ENCODE peak calls at places on chromosomes 12 and 14, in eight cellular contexts. One of them, this sample, is unnamed.

GRCh38 chr14:75201087-75201486 is 24.7 kb upstream of the TMED10 start:
- DNase-seq in left ventricle myocardium inferior: no peak
- DNase-seq in psoas muscle: no peak
- DNase-seq in mucosa of descending colon: no peak
- DNase-seq in breast epithelium: no peak
- DNase-seq in fibroblast of villous mesenchyme: peak; percentile 52
- DNase-seq in fibroblast of lung: no peak
- DNase-seq in dorsolateral prefrontal cortex: no peak
- DNase-seq in this sample: no peak

GRCh38 chr12:131605304-131605829 is 105.5 kb upstream of the SFSWAP start:
- DNase-seq in left ventricle myocardium inferior: no peak
- DNase-seq in psoas muscle: no peak
- DNase-seq in mucosa of descending colon: no peak
- DNase-seq in breast epithelium: no peak
- DNase-seq in fibroblast of villous mesenchyme: no peak
- DNase-seq in fibroblast of lung: no peak
- DNase-seq in dorsolateral prefrontal cortex: no peak
- DNase-seq in this sample: no peak

GRCh38 chr12:83954071-83954789 is 958.4 kb downstream of the SLC6A15 start:
- DNase-seq in left ventricle myocardium inferior: no peak
- DNase-seq in psoas muscle: no peak
- DNase-seq in mucosa of descending colon: no peak
- DNase-seq in breast epithelium: no peak
- DNase-seq in fibroblast of villous mesenchyme: no peak
- DNase-seq in fibroblast of lung: no peak
- DNase-seq in dorsolateral prefrontal cortex: no peak
- DNase-seq in this sample: no peak

GRCh38 chr14:58626441-58626840 is 11.3 kb upstream of the DACT1 start:
- DNase-seq in left ventricle myocardium inferior: no peak
- DNase-seq in psoas muscle: no peak
- DNase-seq in mucosa of descending colon: no peak
- DNase-seq in breast epithelium: no peak
- DNase-seq in fibroblast of villous mesenchyme: peak; percentile 7
- DNase-seq in fibroblast of lung: peak; percentile 70
- DNase-seq in dorsolateral prefrontal cortex: no peak
- DNase-seq in this sample: peak; percentile 53

GRCh38 chr14:95062946-95063345 is 94.4 kb downstream of the DICER1 start:
- DNase-seq in left ventricle myocardium inferior: no peak
- DNase-seq in psoas muscle: no peak
- DNase-seq in mucosa of descending colon: no peak
- DNase-seq in breast epithelium: no peak
- DNase-seq in fibroblast of villous mesenchyme: no peak
- DNase-seq in fibroblast of lung: no peak
- DNase-seq in dorsolateral prefrontal cortex: no peak
- DNase-seq in this sample: no peak

GRCh38 chr14:53331921-53332320 is 178.8 kb upstream of the DDHD1 start:
- DNase-seq in left ventricle myocardium inferior: no peak
- DNase-seq in psoas muscle: no peak
- DNase-seq in mucosa of descending colon: no peak
- DNase-seq in breast epithelium: no peak
- DNase-seq in fibroblast of villous mesenchyme: peak; percentile 61
- DNase-seq in fibroblast of lung: no peak
- DNase-seq in dorsolateral prefrontal cortex: no peak
- DNase-seq in this sample: no peak

GRCh38 chr12:132766380-132767085 is 4.9 kb upstream of the ANKLE2 start:
- DNase-seq in left ventricle myocardium inferior: peak; percentile 73
- DNase-seq in psoas muscle: peak; percentile 79
- DNase-seq in mucosa of descending colon: peak; percentile 56
- DNase-seq in breast epithelium: no peak
- DNase-seq in fibroblast of villous mesenchyme: no peak
- DNase-seq in fibroblast of lung: peak; percentile 43
- DNase-seq in dorsolateral prefrontal cortex: no peak
- DNase-seq in this sample: peak; percentile 8

GRCh38 chr14:101215936-101216335 is 312.4 kb upstream of the RTL1 start:
- DNase-seq in left ventricle myocardium inferior: no peak
- DNase-seq in psoas muscle: peak; percentile 20
- DNase-seq in mucosa of descending colon: no peak
- DNase-seq in breast epithelium: no peak
- DNase-seq in fibroblast of villous mesenchyme: peak; percentile 59
- DNase-seq in fibroblast of lung: no peak
- DNase-seq in dorsolateral prefrontal cortex: no peak
- DNase-seq in this sample: no peak

GRCh38 chr14:50335389-50335788 is 23.3 kb downstream of the DMAC2L start:
- DNase-seq in left ventricle myocardium inferior: peak; percentile 26
- DNase-seq in psoas muscle: no peak
- DNase-seq in mucosa of descending colon: peak; percentile 50
- DNase-seq in breast epithelium: peak; percentile 29
- DNase-seq in fibroblast of villous mesenchyme: peak; percentile 75
- DNase-seq in fibroblast of lung: peak; percentile 69
- DNase-seq in dorsolateral prefrontal cortex: no peak
- DNase-seq in this sample: peak; percentile 83

GRCh38 chr14:104510794-104511611 is 68.6 kb upstream of the C14orf180 start:
- DNase-seq in left ventricle myocardium inferior: peak; percentile 76
- DNase-seq in psoas muscle: peak; percentile 69
- DNase-seq in mucosa of descending colon: no peak
- DNase-seq in breast epithelium: peak; percentile 63
- DNase-seq in fibroblast of villous mesenchyme: no peak
- DNase-seq in fibroblast of lung: no peak
- DNase-seq in dorsolateral prefrontal cortex: peak; percentile 50
- DNase-seq in this sample: no peak

GRCh38 chr14:100580316-100581227 is 6.6 kb downstream of the BEGAIN start:
- DNase-seq in left ventricle myocardium inferior: peak; percentile 6
- DNase-seq in psoas muscle: peak; percentile 39
- DNase-seq in mucosa of descending colon: peak; percentile 6
- DNase-seq in breast epithelium: no peak
- DNase-seq in fibroblast of villous mesenchyme: no peak
- DNase-seq in fibroblast of lung: no peak
- DNase-seq in dorsolateral prefrontal cortex: no peak
- DNase-seq in this sample: no peak

GRCh38 chr12:104507672-104508071 is 50.9 kb downstream of the CHST11 start:
- DNase-seq in left ventricle myocardium inferior: no peak
- DNase-seq in psoas muscle: no peak
- DNase-seq in mucosa of descending colon: no peak
- DNase-seq in breast epithelium: no peak
- DNase-seq in fibroblast of villous mesenchyme: no peak
- DNase-seq in fibroblast of lung: no peak
- DNase-seq in dorsolateral prefrontal cortex: no peak
- DNase-seq in this sample: no peak

GRCh38 chr12:126891789-126892188 is 1375.2 kb upstream of the TMEM132C start:
- DNase-seq in left ventricle myocardium inferior: no peak
- DNase-seq in psoas muscle: no peak
- DNase-seq in mucosa of descending colon: no peak
- DNase-seq in breast epithelium: no peak
- DNase-seq in fibroblast of villous mesenchyme: no peak
- DNase-seq in fibroblast of lung: no peak
- DNase-seq in dorsolateral prefrontal cortex: no peak
- DNase-seq in this sample: no peak

GRCh38 chr12:95701275-95701674 is 89.3 kb downstream of the NTN4 start:
- DNase-seq in left ventricle myocardium inferior: no peak
- DNase-seq in psoas muscle: no peak
- DNase-seq in mucosa of descending colon: no peak
- DNase-seq in breast epithelium: no peak
- DNase-seq in fibroblast of villous mesenchyme: no peak
- DNase-seq in fibroblast of lung: peak; percentile 42
- DNase-seq in dorsolateral prefrontal cortex: no peak
- DNase-seq in this sample: peak; percentile 62

GRCh38 chr12:54429014-54429471 is 10.0 kb upstream of the ITGA5 start:
- DNase-seq in left ventricle myocardium inferior: no peak
- DNase-seq in psoas muscle: no peak
- DNase-seq in mucosa of descending colon: no peak
- DNase-seq in breast epithelium: no peak
- DNase-seq in fibroblast of villous mesenchyme: peak; percentile 36
- DNase-seq in fibroblast of lung: no peak
- DNase-seq in dorsolateral prefrontal cortex: no peak
- DNase-seq in this sample: no peak

GRCh38 chr14:70442750-70443149 is 9.2 kb upstream of the ADAM21 start:
- DNase-seq in left ventricle myocardium inferior: no peak
- DNase-seq in psoas muscle: no peak
- DNase-seq in mucosa of descending colon: no peak
- DNase-seq in breast epithelium: no peak
- DNase-seq in fibroblast of villous mesenchyme: no peak
- DNase-seq in fibroblast of lung: no peak
- DNase-seq in dorsolateral prefrontal cortex: no peak
- DNase-seq in this sample: no peak

GRCh38 chr14:37565550-37565949 is 29.5 kb downstream of the FOXA1 start:
- DNase-seq in left ventricle myocardium inferior: no peak
- DNase-seq in psoas muscle: no peak
- DNase-seq in mucosa of descending colon: no peak
- DNase-seq in breast epithelium: no peak
- DNase-seq in fibroblast of villous mesenchyme: no peak
- DNase-seq in fibroblast of lung: no peak
- DNase-seq in dorsolateral prefrontal cortex: no peak
- DNase-seq in this sample: no peak

GRCh38 chr12:17342381-17342961 is 736.5 kb upstream of the LMO3 start:
- DNase-seq in left ventricle myocardium inferior: no peak
- DNase-seq in psoas muscle: no peak
- DNase-seq in mucosa of descending colon: no peak
- DNase-seq in breast epithelium: no peak
- DNase-seq in fibroblast of villous mesenchyme: no peak
- DNase-seq in fibroblast of lung: no peak
- DNase-seq in dorsolateral prefrontal cortex: no peak
- DNase-seq in this sample: no peak

GRCh38 chr12:97142737-97143450 is 235.8 kb downstream of the NEDD1 start:
- DNase-seq in left ventricle myocardium inferior: no peak
- DNase-seq in psoas muscle: no peak
- DNase-seq in mucosa of descending colon: no peak
- DNase-seq in breast epithelium: no peak
- DNase-seq in fibroblast of villous mesenchyme: no peak
- DNase-seq in fibroblast of lung: peak; percentile 23
- DNase-seq in dorsolateral prefrontal cortex: no peak
- DNase-seq in this sample: peak; percentile 7

GRCh38 chr14:54660712-54661111 is 93.8 kb downstream of the SAMD4A start:
- DNase-seq in left ventricle myocardium inferior: no peak
- DNase-seq in psoas muscle: no peak
- DNase-seq in mucosa of descending colon: no peak
- DNase-seq in breast epithelium: no peak
- DNase-seq in fibroblast of villous mesenchyme: no peak
- DNase-seq in fibroblast of lung: no peak
- DNase-seq in dorsolateral prefrontal cortex: no peak
- DNase-seq in this sample: no peak

GRCh38 chr14:54662491-54663116 is 95.7 kb downstream of the SAMD4A start:
- DNase-seq in left ventricle myocardium inferior: no peak
- DNase-seq in psoas muscle: no peak
- DNase-seq in mucosa of descending colon: no peak
- DNase-seq in breast epithelium: no peak
- DNase-seq in fibroblast of villous mesenchyme: no peak
- DNase-seq in fibroblast of lung: no peak
- DNase-seq in dorsolateral prefrontal cortex: no peak
- DNase-seq in this sample: no peak

GRCh38 chr14:54658836-54659235 is 91.9 kb downstream of the SAMD4A start:
- DNase-seq in left ventricle myocardium inferior: no peak
- DNase-seq in psoas muscle: no peak
- DNase-seq in mucosa of descending colon: no peak
- DNase-seq in breast epithelium: no peak
- DNase-seq in fibroblast of villous mesenchyme: no peak
- DNase-seq in fibroblast of lung: no peak
- DNase-seq in dorsolateral prefrontal cortex: no peak
- DNase-seq in this sample: no peak

GRCh38 chr14:54654600-54654999 is 87.7 kb downstream of the SAMD4A start:
- DNase-seq in left ventricle myocardium inferior: no peak
- DNase-seq in psoas muscle: no peak
- DNase-seq in mucosa of descending colon: no peak
- DNase-seq in breast epithelium: no peak
- DNase-seq in fibroblast of villous mesenchyme: no peak
- DNase-seq in fibroblast of lung: no peak
- DNase-seq in dorsolateral prefrontal cortex: no peak
- DNase-seq in this sample: no peak

GRCh38 chr14:54659365-54659764 is 92.4 kb downstream of the SAMD4A start:
- DNase-seq in left ventricle myocardium inferior: no peak
- DNase-seq in psoas muscle: no peak
- DNase-seq in mucosa of descending colon: no peak
- DNase-seq in breast epithelium: no peak
- DNase-seq in fibroblast of villous mesenchyme: no peak
- DNase-seq in fibroblast of lung: no peak
- DNase-seq in dorsolateral prefrontal cortex: no peak
- DNase-seq in this sample: no peak
- H3K4me3 ChIP-seq in left ventricle myocardium inferior: no peak overlapping the region
- H3K4me3 ChIP-seq in psoas muscle: no peak overlapping the region
- H3K4me3 ChIP-seq in mucosa of descending colon: no peak overlapping the region
- H3K4me3 ChIP-seq in breast epithelium: no peak overlapping the region
- H3K4me3 ChIP-seq in fibroblast of villous mesenchyme: no peak overlapping the region
- H3K4me3 ChIP-seq in fibroblast of lung: no peak overlapping the region
- H3K4me3 ChIP-seq in dorsolateral prefrontal cortex: no peak overlapping the region
- H3K4me3 ChIP-seq in this sample: no peak overlapping the region

GRCh38 chr12:85835810-85836715 is at the start of gene RASSF9:
- DNase-seq in left ventricle myocardium inferior: peak; percentile 58
- DNase-seq in psoas muscle: peak; percentile 84
- DNase-seq in mucosa of descending colon: peak; percentile 43
- DNase-seq in breast epithelium: peak; percentile 78
- DNase-seq in fibroblast of villous mesenchyme: peak; percentile 80
- DNase-seq in fibroblast of lung: peak; percentile 95
- DNase-seq in dorsolateral prefrontal cortex: no peak
- DNase-seq in this sample: peak; percentile 92
- TF ChIP-seq CTCF in left ventricle myocardium inferior: no peak
- TF ChIP-seq CTCF in psoas muscle: no peak
- TF ChIP-seq CTCF in mucosa of descending colon: no peak
- TF ChIP-seq CTCF in breast epithelium: no peak
- TF ChIP-seq CTCF in fibroblast of villous mesenchyme: no peak
- TF ChIP-seq CTCF in fibroblast of lung: no peak
- TF ChIP-seq CTCF in dorsolateral prefrontal cortex: no peak
- TF ChIP-seq CTCF in this sample: no peak

DNA sequence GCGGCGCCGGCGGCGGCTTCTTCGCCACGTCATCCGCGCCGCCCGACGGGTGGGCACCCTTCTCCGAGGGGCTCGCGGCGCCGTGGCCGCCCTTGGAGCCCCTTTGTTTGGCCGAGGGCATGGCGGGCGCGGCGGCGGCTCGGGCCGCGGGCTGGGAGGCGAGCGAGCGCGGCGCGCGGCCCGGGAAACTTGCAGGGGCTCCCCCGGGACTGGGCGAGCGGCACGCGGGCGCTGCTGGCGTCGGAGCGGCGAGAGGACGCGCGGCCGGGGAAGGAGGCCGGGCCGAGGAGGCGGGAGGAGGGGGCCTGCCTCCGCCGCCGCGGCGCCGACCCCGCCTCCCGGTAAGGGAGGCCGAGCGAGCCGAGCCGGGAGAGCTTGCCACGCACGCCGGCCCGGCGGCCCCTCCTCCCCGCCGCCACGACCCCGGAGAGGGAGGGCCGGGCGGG is at the start of gene CKAP4:
- DNase-seq in left ventricle myocardium inferior: peak; percentile 86
- DNase-seq in psoas muscle: peak; percentile 88
- DNase-seq in mucosa of descending colon: peak; percentile 87
- DNase-seq in breast epithelium: peak; percentile 64
- DNase-seq in fibroblast of villous mesenchyme: peak; percentile 86
- DNase-seq in fibroblast of lung: peak; percentile 85
- DNase-seq in dorsolateral prefrontal cortex: no peak
- DNase-seq in this sample: peak; percentile 85
- H3K4me3 ChIP-seq in left ventricle myocardium inferior: peak within 1 kb of the TSS; percentile 93
- H3K4me3 ChIP-seq in psoas muscle: peak within 1 kb of the TSS; percentile 74
- H3K4me3 ChIP-seq in mucosa of descending colon: peak within 1 kb of the TSS; percentile 56
- H3K4me3 ChIP-seq in breast epithelium: peak within 1 kb of the TSS; percentile 81
- H3K4me3 ChIP-seq in fibroblast of villous mesenchyme: peak within 1 kb of the TSS; percentile 95
- H3K4me3 ChIP-seq in fibroblast of lung: peak within 1 kb of the TSS; percentile 90
- H3K4me3 ChIP-seq in dorsolateral prefrontal cortex: peak within 1 kb of the TSS; percentile 87
- H3K4me3 ChIP-seq in this sample: peak within 1 kb of the TSS; percentile 90

DNA sequence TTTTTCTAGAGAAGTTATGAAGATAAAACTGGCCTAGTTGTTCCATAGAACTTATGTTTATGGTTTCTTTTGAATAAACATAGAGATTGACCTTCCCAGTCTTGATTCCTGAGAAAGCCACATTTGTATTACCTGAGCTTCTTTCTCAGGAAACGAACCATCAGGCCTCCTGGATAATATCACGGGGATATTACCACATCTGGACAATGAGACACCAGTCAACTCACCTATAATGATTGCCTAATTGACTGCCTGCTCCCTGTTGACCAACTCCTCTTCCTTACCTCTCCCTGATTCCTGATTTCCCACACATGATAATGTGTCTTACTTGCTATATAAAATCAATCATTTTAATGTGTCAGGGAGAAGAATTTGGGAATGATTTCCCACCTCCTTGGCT is 822.7 kb downstream of the LRFN5 start:
- DNase-seq in left ventricle myocardium inferior: no peak
- DNase-seq in psoas muscle: no peak
- DNase-seq in mucosa of descending colon: no peak
- DNase-seq in breast epithelium: no peak
- DNase-seq in fibroblast of villous mesenchyme: no peak
- DNase-seq in fibroblast of lung: no peak
- DNase-seq in dorsolateral prefrontal cortex: no peak
- DNase-seq in this sample: no peak
- TF ChIP-seq CTCF in left ventricle myocardium inferior: no peak
- TF ChIP-seq CTCF in psoas muscle: no peak
- TF ChIP-seq CTCF in mucosa of descending colon: no peak
- TF ChIP-seq CTCF in breast epithelium: no peak
- TF ChIP-seq CTCF in fibroblast of villous mesenchyme: no peak
- TF ChIP-seq CTCF in fibroblast of lung: no peak
- TF ChIP-seq CTCF in dorsolateral prefrontal cortex: no peak
- TF ChIP-seq CTCF in this sample: no peak

This sample was measured in astrocyte of the spinal cord.